ENCODE peak calls at places on chromosomes 3 and 15, in ten cellular contexts. W, T, G, D, E, P, B, Z, A and F are unnamed samples. For H3K9me3, the result is how much of the 10 kb centered on the place peaks cover.

GRCh38 chr3:71693641-71694040 is 31.6 kb downstream of the EIF4E3 start:
- DNase-seq in T (no peak), G (no peak), D (no peak), E (peak), A (no peak), Z (no peak), W (no peak), P (no peak), B (no peak), F (peak)

GRCh38 chr15:70160803-70161565 is 63.3 kb upstream of the TLE3 start:
- DNase-seq in T (no peak), A (no peak), G (no peak), D (no peak), Z (peak), B (no peak), E (no peak), P (no peak), W (no peak), F (peak)

GRCh38 chr3:48826451-48826850 is 21.2 kb downstream of the PRKAR2A start:
- DNase-seq in G (peak), Z (no peak), P (no peak), A (peak), W (no peak), D (no peak), E (no peak), T (no peak), B (no peak), F (no peak)

GRCh38 chr3:18444597-18445420 is 19.7 kb upstream of the SATB1 start:
- DNase-seq in T (peak), D (peak), E (peak), B (no peak), P (peak), W (peak), G (no peak), A (no peak), Z (peak), F (peak)

GRCh38 chr3:55000546-55000945 is 72.7 kb upstream of the LRTM1 start:
- DNase-seq in G (no peak), D (peak), B (no peak), Z (no peak), P (peak), E (peak), T (no peak), W (no peak), A (peak), F (no peak)

GRCh38 chr3:152365766-152366593 is 97.3 kb downstream of the MBNL1 start:
- DNase-seq in A (no peak), D (no peak), W (no peak), B (no peak), P (no peak), E (no peak), T (no peak), Z (no peak), G (no peak), F (no peak)

GRCh38 chr3:48695113-48695753 is 9.5 kb upstream of the NCKIPSD start:
- DNase-seq in A (no peak), G (no peak), P (no peak), E (no peak), W (peak), T (no peak), B (no peak), D (no peak), Z (peak), F (no peak)

GRCh38 chr15:80445300-80446041 is 41.3 kb downstream of the ARNT2 start:
- DNase-seq in W (no peak), D (no peak), G (no peak), E (no peak), T (no peak), B (no peak), Z (no peak), A (no peak), P (no peak), F (no peak)

GRCh38 chr3:171967137-171967783 is 72.1 kb upstream of the FNDC3B start:
- DNase-seq in G (no peak), D (peak), E (peak), A (peak), W (no peak), Z (no peak), B (peak), T (no peak), P (no peak), F (no peak)

GRCh38 chr3:11300970-11301369 is 28.8 kb downstream of the ATG7 start:
- DNase-seq in Z (no peak), T (no peak), W (no peak), P (no peak), A (no peak), D (no peak), E (no peak), G (no peak), B (no peak), F (no peak)

GRCh38 chr15:58392611-58393161 is 39.1 kb upstream of the LIPC start:
- DNase-seq in B (no peak), Z (no peak), A (no peak), P (peak), E (peak), G (no peak), W (peak), T (no peak), D (no peak), F (no peak)

GRCh38 chr3:186532641-186533072 is 11.5 kb downstream of the CRYGS start:
- DNase-seq in G (no peak), Z (no peak), W (no peak), A (no peak), P (no peak), E (no peak), D (no peak), T (no peak), B (no peak), F (peak)

GRCh38 chr3:127915115-127915936 is at the start of gene KBTBD12:
- DNase-seq in P (peak), W (peak), D (no peak), B (no peak), A (no peak), G (no peak), E (no peak), Z (peak), T (no peak), F (peak)

GRCh38 chr15:68042156-68042854 is 11.8 kb upstream of the PIAS1 start:
- DNase-seq in G (no peak), E (no peak), Z (no peak), B (no peak), A (no peak), D (no peak), P (no peak), W (no peak), T (no peak), F (no peak)

GRCh38 chr3:181570472-181570871 is 141.3 kb upstream of the SOX2 start:
- DNase-seq in A (no peak), P (no peak), Z (no peak), W (no peak), D (no peak), E (no peak), G (no peak), T (no peak), B (no peak), F (no peak)

GRCh38 chr3:168998792-168999191 is 664.7 kb downstream of the MECOM start:
- DNase-seq in B (no peak), W (no peak), A (no peak), T (no peak), G (no peak), P (no peak), E (no peak), D (no peak), Z (no peak), F (no peak)

GRCh38 chr3:168995129-168995528 is 668.4 kb downstream of the MECOM start:
- DNase-seq in B (no peak), Z (no peak), G (no peak), P (no peak), W (no peak), D (no peak), A (no peak), T (no peak), E (no peak), F (no peak)

GRCh38 chr3:168991813-168992212 is 671.7 kb downstream of the MECOM start:
- DNase-seq in B (no peak), T (no peak), E (no peak), W (no peak), A (no peak), P (no peak), Z (no peak), D (no peak), G (no peak), F (no peak)

GRCh38 chr3:168997488-168997887 is 666.0 kb downstream of the MECOM start:
- DNase-seq in E (no peak), G (no peak), A (no peak), D (no peak), P (no peak), Z (no peak), W (no peak), B (no peak), T (no peak), F (no peak)

DNA sequence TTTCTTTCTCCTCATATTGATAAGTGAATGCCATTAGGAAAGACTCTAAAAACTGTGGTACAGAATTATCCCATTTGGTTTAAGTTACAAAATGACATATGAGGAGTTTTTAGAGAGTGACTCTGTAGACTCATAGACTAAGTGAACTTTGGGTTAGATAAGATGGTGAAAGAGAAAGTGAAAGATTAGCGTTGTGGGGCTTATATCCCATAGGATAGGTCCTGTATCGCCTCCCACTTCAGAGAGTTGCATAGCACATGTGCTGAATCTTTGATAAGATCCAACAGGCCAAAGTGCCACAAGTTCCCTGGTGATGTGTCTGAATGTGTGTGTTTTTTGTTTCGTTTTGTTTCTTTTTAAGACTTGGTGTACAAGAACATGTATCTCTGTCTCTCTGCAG is 666.9 kb downstream of the MECOM start:
- DNase-seq in G (no peak), W (no peak), E (peak), T (no peak), Z (no peak), D (no peak), P (no peak), B (no peak), A (no peak), F (no peak)
- TF ChIP-seq CTCF in G (no peak), W (no peak), E (no peak), T (no peak), Z (no peak), D (no peak), P (no peak), B (no peak), A (no peak), F (no peak)

GRCh38 chr3:47356201-47356600 is 24.6 kb upstream of the PTPN23 start:
- DNase-seq in D (no peak), P (no peak), B (no peak), W (no peak), Z (no peak), A (no peak), E (no peak), T (no peak), G (no peak), F (no peak)

GRCh38 chr3:47355010-47355409 is 25.8 kb upstream of the PTPN23 start:
- DNase-seq in B (no peak), E (no peak), P (no peak), T (no peak), W (no peak), G (no peak), Z (no peak), A (no peak), D (no peak), F (no peak)

GRCh38 chr3:47362704-47363103 is 18.1 kb upstream of the PTPN23 start:
- DNase-seq in E (no peak), B (no peak), A (no peak), D (no peak), W (no peak), T (peak), G (no peak), P (no peak), Z (no peak), F (no peak)

DNA sequence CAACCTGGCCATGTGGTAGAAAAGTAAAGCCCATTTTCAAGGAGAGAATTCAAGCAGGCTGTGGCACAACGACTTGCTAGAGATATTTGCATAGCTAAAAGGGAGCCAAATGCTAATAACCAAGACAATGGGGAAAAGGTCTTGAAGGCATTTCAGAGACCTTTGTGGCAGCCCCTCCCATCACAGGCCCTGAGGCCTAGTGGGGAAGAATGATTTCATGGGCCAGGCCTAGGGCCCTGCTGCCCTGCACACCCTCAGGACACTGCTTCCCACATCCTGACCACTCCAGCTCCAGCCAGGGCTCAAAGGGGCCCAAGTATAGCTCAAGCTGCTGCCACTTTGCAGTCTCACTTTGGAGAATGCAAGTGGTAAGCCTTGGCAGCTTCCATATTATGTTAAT is 21.5 kb upstream of the PTPN23 start:
- DNase-seq in D (no peak), B (no peak), E (no peak), Z (no peak), G (no peak), W (no peak), P (no peak), T (no peak), A (no peak), F (no peak)
- H3K9me3 ChIP-seq in D (under half), B (under half), E (under half), Z (under half), G (under half), W (under half), P (under half), T (under half), A (under half), F (under half)

GRCh38 chr3:24495334-24495994 is 814 bp upstream of the THRB start:
- DNase-seq in P (peak), T (no peak), Z (peak), G (no peak), A (no peak), W (peak), E (peak), B (no peak), D (peak), F (peak)

GRCh38 chr3:24498796-24499195 is 4.1 kb upstream of the THRB start:
- DNase-seq in Z (no peak), A (no peak), G (no peak), W (no peak), D (no peak), T (no peak), B (no peak), E (no peak), P (no peak), F (no peak)

GRCh38 chr3:24498391-24498790 is 3.7 kb upstream of the THRB start:
- DNase-seq in T (no peak), G (no peak), A (no peak), P (no peak), E (no peak), Z (no peak), D (no peak), B (no peak), W (no peak), F (no peak)

GRCh38 chr3:24497942-24498341 is 3.3 kb upstream of the THRB start:
- DNase-seq in G (no peak), W (no peak), Z (no peak), T (no peak), D (no peak), A (no peak), P (no peak), E (no peak), B (no peak), F (no peak)

DNA sequence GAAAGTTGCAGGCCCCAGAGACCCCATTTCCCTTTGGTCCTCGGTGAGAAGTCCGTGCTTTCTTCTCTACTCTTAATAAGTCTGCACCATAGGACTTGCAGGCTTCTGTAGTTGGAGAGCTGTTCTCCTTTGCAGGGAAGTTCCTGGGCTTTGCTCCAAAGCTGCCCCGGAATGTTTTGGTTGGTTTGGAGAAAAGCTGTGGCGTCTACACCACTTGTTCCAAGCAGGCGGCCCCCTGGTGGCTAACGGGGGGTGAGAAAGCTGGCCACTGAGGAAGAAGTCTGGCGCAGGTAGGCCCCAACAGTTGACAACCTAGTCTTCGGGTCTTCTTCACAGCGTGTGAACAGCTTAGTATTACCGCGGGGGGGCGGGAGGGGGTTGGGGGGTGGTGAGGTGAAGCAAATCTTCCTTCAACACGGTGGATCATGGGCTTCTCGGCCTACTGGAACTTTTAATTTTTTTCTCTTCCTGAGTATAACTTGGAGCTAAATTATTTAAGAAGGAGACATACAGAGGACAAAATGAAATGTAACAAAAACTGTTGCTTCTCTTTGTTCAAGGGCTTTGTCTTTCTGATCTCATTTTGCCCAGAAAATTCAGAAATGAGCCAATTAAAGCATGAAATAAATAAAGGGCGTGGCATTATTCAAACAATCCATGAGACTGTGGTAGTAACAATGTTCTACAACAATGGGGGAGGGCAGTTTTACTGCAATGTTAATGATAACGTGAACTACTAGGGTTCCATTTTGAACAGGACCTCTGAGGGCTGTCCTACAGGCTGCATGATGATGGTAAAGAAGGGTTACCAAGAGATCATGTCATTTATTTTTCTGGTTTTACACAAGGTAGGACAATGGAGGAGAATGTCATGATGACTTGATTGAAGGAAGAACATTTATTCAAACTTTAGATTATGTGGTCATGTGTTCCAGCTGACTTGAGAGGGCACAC is 2.2 kb upstream of the THRB start:
- DNase-seq in Z (peak), T (no peak), G (peak), B (no peak), D (peak), W (peak), E (peak), A (peak), P (peak), F (peak)
- TF ChIP-seq CTCF in Z (peak), T (no peak), G (peak), B (peak), D (peak), W (peak), E (peak), A (peak), P (peak), F (peak)

GRCh38 chr15:38740206-38740605 is 175.6 kb upstream of the RASGRP1 start:
- DNase-seq in D (no peak), G (no peak), A (no peak), Z (no peak), T (no peak), W (no peak), B (no peak), P (no peak), E (no peak), F (no peak)
- H3K9me3 ChIP-seq in D (under half), G (under half), A (under half), Z (under half), T (under half), W (under half), B (under half), P (under half), E (under half), F (under half)

GRCh38 chr15:42133892-42134502 is 22.4 kb downstream of the PLA2G4F start:
- DNase-seq in D (peak), T (peak), E (peak), W (peak), A (no peak), B (peak), G (no peak), Z (no peak), P (peak), F (peak)
- TF ChIP-seq CTCF in D (peak), T (peak), E (peak), W (peak), A (peak), B (peak), G (no peak), Z (peak), P (peak), F (peak)

DNA sequence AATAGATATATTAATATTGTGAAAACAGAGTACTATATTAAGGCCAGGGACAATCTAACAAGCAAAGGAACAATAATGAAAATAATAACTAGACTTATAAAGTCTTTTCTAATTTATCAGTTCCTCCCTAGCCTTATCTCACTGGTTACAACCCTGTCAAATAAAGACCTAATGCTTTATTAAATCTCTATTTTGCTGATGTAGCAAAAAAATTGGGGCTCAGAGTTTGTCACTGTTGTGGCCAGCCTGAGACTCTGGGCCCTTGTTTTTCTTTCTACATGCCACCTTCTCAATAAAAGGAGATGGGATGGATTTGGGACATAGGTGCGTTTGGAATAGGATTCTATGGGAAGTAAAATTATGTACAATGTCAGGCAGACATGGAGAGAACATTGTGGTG is 937.0 kb downstream of the IGSF11 start:
- DNase-seq in A (no peak), G (no peak), E (no peak), Z (no peak), B (no peak), P (no peak), T (no peak), D (no peak), W (no peak), F (no peak)
- H3K9me3 ChIP-seq in A (under half), G (under half), E (under half), Z (under half), B (under half), P (under half), T (under half), D (under half), W (under half), F (under half)

DNA sequence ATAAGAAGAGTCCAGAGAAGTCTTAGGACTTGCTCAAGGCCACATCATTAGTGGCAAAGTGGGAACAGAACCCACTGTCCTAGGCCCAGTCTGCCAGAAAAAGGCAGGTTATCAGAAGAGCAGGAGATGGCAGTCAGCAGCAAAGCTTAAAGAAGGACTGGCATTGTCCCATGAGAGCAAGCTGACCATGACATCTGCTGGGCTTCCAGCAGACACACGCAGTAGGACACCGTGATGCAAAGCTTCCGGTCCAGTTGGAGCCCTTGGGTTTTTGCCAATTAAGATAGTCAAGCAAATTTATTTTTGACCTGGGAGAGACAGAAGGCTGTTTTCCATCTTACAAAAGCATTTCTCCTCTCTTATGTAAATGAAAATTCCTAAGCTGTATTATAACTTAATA is 42.1 kb downstream of the ZBTB38 start:
- DNase-seq in Z (peak), W (no peak), A (no peak), T (no peak), P (no peak), B (no peak), D (no peak), E (no peak), G (no peak), F (peak)
- TF ChIP-seq CTCF in Z (no peak), W (no peak), A (no peak), T (no peak), P (no peak), B (peak), D (no peak), E (no peak), G (no peak), F (no peak)

DNA sequence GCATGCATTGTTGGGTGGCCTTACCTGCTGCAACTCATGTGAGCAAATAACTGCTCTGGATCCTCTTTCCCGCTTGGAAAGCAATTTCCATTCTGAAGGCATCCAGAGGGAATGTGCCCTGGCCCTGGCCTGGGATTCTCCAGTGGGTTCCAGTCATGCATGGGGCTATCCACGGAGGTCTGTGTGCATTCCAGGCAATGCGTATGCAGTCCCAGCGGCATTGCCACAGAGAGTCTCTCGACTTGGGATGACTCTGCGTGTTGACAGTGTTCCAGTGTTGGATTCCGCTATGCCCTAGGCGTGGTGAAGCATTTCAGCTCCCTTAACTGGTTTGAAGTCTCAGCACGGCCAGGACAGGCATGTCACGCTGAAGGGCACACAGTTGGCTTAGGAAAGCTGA is 113.9 kb downstream of the SNRPN start:
- DNase-seq in B (no peak), D (no peak), P (no peak), E (no peak), Z (no peak), W (no peak), A (no peak), G (no peak), T (no peak), F (no peak)
- H3K9me3 ChIP-seq in B (half or more), D (half or more), P (under half), E (half or more), Z (half or more), W (half or more), A (half or more), G (half or more), T (half or more), F (under half)

GRCh38 chr3:180176059-180176458 is 139.3 kb upstream of the PEX5L start:
- DNase-seq in Z (no peak), G (no peak), A (no peak), D (no peak), P (no peak), T (no peak), E (no peak), W (no peak), B (no peak), F (no peak)
- TF ChIP-seq CTCF in Z (no peak), G (no peak), A (no peak), D (no peak), P (no peak), T (no peak), E (no peak), W (no peak), B (no peak), F (no peak)